ENCODE peak calls at places on chromosomes 11 and 22, in nine cellular contexts. J is tibial nerve; K is fibroblast of pulmonary artery; G is GM04504; Q is IMR-90; H is activated naive CD4-positive, alpha-beta T cell; F is RKO; Y is fibroblast of the conjunctiva; U is stimulated activated CD4-positive, alpha-beta T cell treated with anti-CD3 and anti-CD28 coated beads, Interleukin-1b, Interleukin-23, amount 100 ng/mL, for 48 hours. C is an unnamed sample.

GRCh38 chr11:84558085-84558905 is 1068.8 kb downstream of the DLG2 start:
- DNase-seq in J (no peak), Q (peak; percentile 53), Y (peak; percentile 24), F (peak; percentile 69), H (no peak), G (peak; percentile 17), U (no peak), K (peak; percentile 66), C (no peak)

GRCh38 chr22:28780296-28780695 is 7.8 kb downstream of the CCDC117 start:
- DNase-seq in K (no peak), Y (no peak), J (no peak), U (no peak), Q (no peak), F (no peak), H (no peak), G (no peak), C (no peak)

GRCh38 chr11:107587306-107587979 is 3.5 kb upstream of the ELMOD1 start:
- DNase-seq in J (no peak), U (no peak), Q (peak; percentile 63), K (peak; percentile 40), H (no peak), F (no peak), G (no peak), Y (no peak), C (no peak)

GRCh38 chr11:35641206-35641885 is 21.2 kb upstream of the TRIM44 start:
- DNase-seq in F (no peak), H (no peak), K (peak; percentile 29), J (no peak), G (no peak), Y (no peak), Q (no peak), U (no peak), C (no peak)

GRCh38 chr22:37533995-37534394 is 14.8 kb upstream of the CARD10 start:
- DNase-seq in F (peak; percentile 77), Y (no peak), J (no peak), G (no peak), K (peak; percentile 82), U (no peak), H (no peak), Q (peak; percentile 88), C (no peak)

GRCh38 chr11:74388678-74389327 is 9.4 kb downstream of the PGM2L1 start:
- DNase-seq in Y (peak; percentile 12), J (peak; percentile 43), H (no peak), F (peak; percentile 74), K (peak; percentile 62), U (peak; percentile 53), Q (peak; percentile 55), G (no peak), C (no peak)

GRCh38 chr11:43984519-43985385 is 42.3 kb downstream of the C11orf96 start:
- DNase-seq in G (no peak), F (no peak), J (no peak), Q (no peak), K (no peak), H (no peak), U (no peak), Y (no peak), C (no peak)

GRCh38 chr22:35113341-35113740 is 47.4 kb downstream of the ISX start:
- DNase-seq in J (no peak), Q (no peak), K (no peak), U (no peak), F (no peak), Y (no peak), G (no peak), H (no peak), C (no peak)

GRCh38 chr11:103532133-103532788 is 423.0 kb downstream of the DYNC2H1 start:
- DNase-seq in Q (peak; percentile 79), Y (no peak), J (no peak), K (peak; percentile 81), F (peak; percentile 80), U (no peak), G (peak; percentile 53), H (no peak), C (no peak)

GRCh38 chr11:2186669-2187266 is 15.2 kb upstream of the TH start:
- DNase-seq in Y (no peak), K (peak; percentile 22), H (peak; percentile 15), Q (no peak), F (no peak), U (peak; percentile 55), J (no peak), G (no peak), C (no peak)

GRCh38 chr11:134508219-134508990 is 96.4 kb upstream of the B3GAT1 start:
- DNase-seq in Q (no peak), G (no peak), F (no peak), Y (no peak), U (no peak), H (no peak), K (no peak), J (no peak), C (no peak)

GRCh38 chr11:17391493-17392355 is 3.3 kb upstream of the KCNJ11 start:
- DNase-seq in K (no peak), G (no peak), J (no peak), Q (no peak), F (no peak), H (no peak), U (no peak), Y (no peak), C (no peak)

GRCh38 chr22:34036936-34037335 is 116.7 kb upstream of the LARGE1 start:
- DNase-seq in J (no peak), K (no peak), H (no peak), G (no peak), Q (no peak), U (no peak), F (peak; percentile 11), Y (no peak), C (no peak)

GRCh38 chr11:10032991-10033390 is 261.0 kb downstream of the SBF2 start:
- DNase-seq in F (no peak), J (no peak), H (no peak), Q (peak; percentile 29), G (peak; percentile 60), K (peak; percentile 16), Y (no peak), U (no peak), C (no peak)

GRCh38 chr22:19962909-19963806 is 21.5 kb upstream of the TXNRD2 start:
- DNase-seq in Q (peak; percentile 58), Y (no peak), G (no peak), F (peak; percentile 51), H (no peak), K (peak; percentile 61), J (no peak), U (peak; percentile 80), C (no peak)

GRCh38 chr11:14908214-14908880 is 16.3 kb upstream of the CYP2R1 start:
- DNase-seq in F (peak; percentile 80), Q (peak; percentile 34), G (peak; percentile 32), K (peak; percentile 62), H (no peak), J (no peak), Y (peak; percentile 36), U (peak; percentile 35), C (no peak)

GRCh38 chr11:82927264-82927880 is 25.8 kb downstream of the DDIAS start:
- DNase-seq in U (no peak), H (no peak), K (peak; percentile 73), Y (peak; percentile 38), G (peak; percentile 23), J (no peak), F (peak; percentile 81), Q (peak; percentile 64), C (no peak)

GRCh38 chr11:129699711-129700304 is 115.8 kb upstream of the TMEM45B start:
- DNase-seq in H (no peak), U (no peak), F (no peak), J (no peak), K (no peak), Y (no peak), G (no peak), Q (no peak), C (no peak)

GRCh38 chr11:108994887-108995286 is 330.0 kb downstream of the DDX10 start:
- DNase-seq in H (no peak), Y (no peak), U (no peak), Q (no peak), G (no peak), F (no peak), J (no peak), K (no peak), C (no peak)

GRCh38 chr11:10693509-10694071 is at the start of gene IRAG1:
- DNase-seq in U (no peak), Y (peak; percentile 28), J (peak; percentile 24), H (no peak), G (no peak), F (no peak), Q (peak; percentile 78), K (peak; percentile 58), C (peak; percentile 87)

GRCh38 chr11:72294566-72295395 is 50.8 kb upstream of the PHOX2A start:
- DNase-seq in F (no peak), U (no peak), J (no peak), G (no peak), H (no peak), Y (no peak), K (no peak), Q (no peak), C (peak; percentile 62)

GRCh38 chr11:81707881-81708280 is 1025.8 kb downstream of the FAM181B start:
- DNase-seq in K (no peak), G (no peak), Q (no peak), H (no peak), J (no peak), U (no peak), Y (no peak), F (no peak), C (no peak)

GRCh38 chr11:20032577-20033265 is 127.6 kb downstream of the DBX1 start:
- DNase-seq in U (no peak), K (no peak), Y (no peak), Q (no peak), G (no peak), J (no peak), F (no peak), H (no peak), C (no peak)

GRCh38 chr11:44005076-44005800 is 42.5 kb upstream of the ACCSL start:
- DNase-seq in G (no peak), K (no peak), Q (no peak), J (no peak), F (no peak), H (no peak), U (no peak), Y (no peak), C (peak; percentile 71)

GRCh38 chr11:104531894-104532293 is 366.4 kb downstream of the CASP12 start:
- DNase-seq in Y (no peak), Q (no peak), U (no peak), F (no peak), H (no peak), K (no peak), G (no peak), J (no peak), C (no peak)

GRCh38 chr11:66360406-66361073 is 11.0 kb downstream of the SLC29A2 start:
- DNase-seq in Y (no peak), U (no peak), H (no peak), K (no peak), J (no peak), F (no peak), G (no peak), Q (no peak), C (no peak)

GRCh38 chr22:40694409-40694808 is 15.1 kb downstream of the MCHR1 start:
- DNase-seq in Y (no peak), G (no peak), U (no peak), H (no peak), Q (no peak), K (peak; percentile 21), J (no peak), F (no peak), C (no peak)

GRCh38 chr11:120867531-120867930 is 156.4 kb upstream of the TBCEL start:
- DNase-seq in H (no peak), Y (no peak), F (no peak), Q (no peak), J (no peak), K (no peak), U (no peak), G (no peak), C (no peak)

GRCh38 chr22:41557401-41558240 is 3.2 kb upstream of the CSDC2 start:
- DNase-seq in K (peak; percentile 94), G (no peak), J (peak; percentile 51), F (no peak), H (no peak), Y (peak; percentile 80), U (peak; percentile 22), Q (peak; percentile 94), C (peak; percentile 87)

GRCh38 chr22:38954414-38955043 is 2.9 kb upstream of the APOBEC3A start:
- DNase-seq in G (no peak), U (no peak), J (no peak), F (no peak), H (no peak), Q (no peak), K (no peak), Y (no peak), C (no peak)

GRCh38 chr22:31084811-31085492 is 3.8 kb downstream of the SMTN start:
- DNase-seq in Y (peak; percentile 57), G (peak; percentile 52), J (peak; percentile 84), F (peak; percentile 87), Q (peak; percentile 75), K (peak; percentile 84), U (peak; percentile 88), H (peak; percentile 73), C (peak; percentile 94)